ENCODE peak calls at places on chromosomes 7 and 10, in eight cellular contexts. E is fibroblast of lung, M is astrocyte, D is GM23338, X is neural progenitor cell, J is H1, P is hepatocyte, H is GM23248. Q is an unnamed sample.

GRCh38 chr10:117075064-117075463 is 63.0 kb downstream of the VAX1 start:
- DNase-seq in E (peak), M (peak), D (no peak), X (no peak), J (no peak), P (peak), H (peak), Q (no peak)

GRCh38 chr7:74655324-74655723 is 2.2 kb upstream of the GTF2I start:
- DNase-seq in E (no peak), M (no peak), D (no peak), X (no peak), J (no peak), P (no peak), H (no peak), Q (no peak)

GRCh38 chr7:127844165-127844564 is 187.1 kb downstream of the LRRC4 start:
- DNase-seq in E (no peak), M (no peak), D (no peak), X (no peak), J (no peak), P (no peak), H (no peak), Q (no peak)

GRCh38 chr10:6091630-6092029 is 2.8 kb downstream of the RBM17 start:
- DNase-seq in E (peak), M (no peak), D (no peak), X (peak), J (no peak), P (no peak), H (peak), Q (peak)

GRCh38 chr7:7821517-7821916 is 103.1 kb upstream of the RPA3 start:
- DNase-seq in E (no peak), M (no peak), D (peak), X (peak), J (no peak), P (no peak), H (no peak), Q (no peak)

GRCh38 chr7:877312-878232 is 1.2 kb downstream of the GET4 start:
- DNase-seq in E (no peak), M (no peak), D (peak), X (peak), J (no peak), P (peak), H (peak), Q (no peak)

GRCh38 chr7:24834150-24834798 is 77.0 kb upstream of the GSDME start:
- DNase-seq in E (no peak), M (no peak), D (peak), X (no peak), J (no peak), P (no peak), H (no peak), Q (no peak)

GRCh38 chr7:151207315-151207714 is 3.0 kb downstream of the H2BK1 start:
- DNase-seq in E (no peak), M (no peak), D (no peak), X (no peak), J (no peak), P (no peak), H (no peak), Q (no peak)

GRCh38 chr7:159148430-159149395 is 4.0 kb upstream of the VIPR2 start:
- DNase-seq in E (no peak), M (no peak), D (no peak), X (no peak), J (no peak), P (no peak), H (no peak), Q (no peak)

GRCh38 chr7:39693812-39694211 is 70.4 kb downstream of the RALA start:
- DNase-seq in E (no peak), M (no peak), D (no peak), X (no peak), J (no peak), P (no peak), H (peak), Q (no peak)

GRCh38 chr10:4488924-4489323 is 337.1 kb upstream of the AKR1E2 start:
- DNase-seq in E (no peak), M (no peak), D (no peak), X (no peak), J (no peak), P (no peak), H (no peak), Q (no peak)

GRCh38 chr10:5373891-5374611 is 9.3 kb downstream of the UCN3 start:
- DNase-seq in E (no peak), M (no peak), D (no peak), X (no peak), J (no peak), P (no peak), H (no peak), Q (no peak)

GRCh38 chr7:85205754-85206153 is 18.9 kb upstream of the SEMA3D start:
- DNase-seq in E (no peak), M (no peak), D (no peak), X (no peak), J (no peak), P (no peak), H (no peak), Q (peak)

GRCh38 chr10:101385866-101386658 is 32.1 kb downstream of the BTRC start:
- DNase-seq in E (no peak), M (no peak), D (no peak), X (no peak), J (no peak), P (no peak), H (no peak), Q (no peak)

GRCh38 chr7:7246223-7246622 is 63.9 kb downstream of the C1GALT1 start:
- DNase-seq in E (no peak), M (no peak), D (no peak), X (no peak), J (no peak), P (no peak), H (no peak), Q (no peak)

GRCh38 chr7:98923512-98923911 is 45.2 kb downstream of the TRRAP start:
- DNase-seq in E (no peak), M (no peak), D (no peak), X (no peak), J (no peak), P (no peak), H (no peak), Q (no peak)

GRCh38 chr7:98930464-98930863 is 52.1 kb downstream of the TRRAP start:
- DNase-seq in E (no peak), M (no peak), D (no peak), X (no peak), J (no peak), P (no peak), H (no peak), Q (no peak)

GRCh38 chr7:98922392-98923107 is 44.2 kb downstream of the TRRAP start:
- DNase-seq in E (peak), M (peak), D (no peak), X (no peak), J (no peak), P (peak), H (peak), Q (no peak)

GRCh38 chr7:98930921-98931320 is 52.6 kb downstream of the TRRAP start:
- DNase-seq in E (peak), M (no peak), D (no peak), X (no peak), J (no peak), P (no peak), H (peak), Q (peak)

DNA sequence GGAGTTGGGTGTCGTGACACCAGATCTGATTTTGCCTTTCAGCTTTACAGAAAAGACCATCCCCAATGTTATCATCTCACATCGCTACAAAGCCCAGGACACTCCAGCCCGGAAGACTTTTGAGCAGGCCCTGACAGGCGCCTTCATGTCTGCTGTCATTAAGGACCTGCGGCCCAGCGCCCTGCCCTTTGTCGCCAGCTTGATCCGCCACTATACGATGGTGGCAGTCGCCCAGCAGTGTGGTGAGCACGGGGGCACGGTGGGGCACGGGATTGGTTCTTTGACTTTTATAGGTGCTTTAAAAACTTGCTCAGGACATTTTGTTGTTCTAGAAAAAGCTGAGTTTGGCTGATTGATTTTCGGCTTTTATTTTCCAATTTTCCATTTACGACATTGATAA is 48.8 kb downstream of the TRRAP start:
- DNase-seq in E (no peak), M (no peak), D (no peak), X (no peak), J (no peak), P (no peak), H (no peak), Q (no peak)
- TF ChIP-seq EZH2 in E (no peak), M (no peak), D (no peak), X (no peak), J (no peak), P (no peak), H (no peak), Q (no peak)

DNA sequence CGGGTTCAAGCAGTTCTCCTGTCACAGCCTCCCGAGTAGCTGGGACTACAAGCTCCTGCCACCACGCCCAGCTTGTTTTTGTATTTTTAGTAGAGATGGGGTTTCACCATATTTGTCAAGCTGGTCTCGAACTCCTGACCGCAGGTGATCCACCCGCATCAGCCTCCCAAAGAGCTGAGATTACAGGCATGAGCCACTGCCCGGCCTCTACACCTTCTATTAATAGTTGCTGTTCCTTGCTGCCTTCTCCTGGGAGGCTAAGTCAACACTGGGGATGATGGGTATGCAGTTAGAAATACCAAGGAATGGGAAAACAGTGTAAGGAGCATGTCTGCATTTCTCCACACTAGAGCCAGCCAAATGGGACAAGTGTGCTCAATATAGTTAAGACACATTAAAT is 97.3 kb upstream of the PDLIM1 start:
- DNase-seq in E (no peak), M (no peak), D (no peak), X (no peak), J (no peak), P (no peak), H (no peak), Q (no peak)
- H3K4me2 ChIP-seq in E (no peak), M (no peak), D (no peak), X (no peak), J (no peak), P (no peak), H (no peak), Q (no peak)

GRCh38 chr10:7666253-7667023 is at the start of gene ITIH5:
- DNase-seq in E (no peak), M (no peak), D (peak), X (peak), J (no peak), P (peak), H (peak), Q (no peak)
- TF ChIP-seq EZH2 in E (peak), M (peak), D (no peak), X (peak), J (peak), P (peak), H (peak), Q (peak)

DNA sequence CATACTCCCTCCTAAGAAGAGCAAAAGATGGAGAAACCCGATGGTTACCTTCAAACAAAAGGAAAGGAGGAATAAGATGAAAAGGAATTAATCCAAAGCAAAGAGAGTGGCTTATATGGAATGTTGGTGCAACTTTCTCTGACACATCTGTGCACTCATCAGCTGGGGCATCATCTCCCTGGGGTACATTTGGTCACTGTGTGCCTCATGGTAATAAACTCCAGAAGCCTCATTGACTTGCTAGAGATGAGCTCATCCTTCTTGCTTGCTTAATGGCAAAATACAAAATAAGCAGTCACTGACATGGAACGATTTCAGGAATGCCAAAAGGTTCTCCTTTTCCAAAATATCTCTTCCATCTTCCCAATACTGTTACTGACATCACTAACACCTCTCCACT is 22.5 kb downstream of the CAV1 start:
- DNase-seq in E (peak), M (no peak), D (no peak), X (no peak), J (no peak), P (no peak), H (peak), Q (no peak)
- H3K4me2 ChIP-seq in E (no peak), M (no peak), D (no peak), X (no peak), J (no peak), P (no peak), H (peak), Q (no peak)

GRCh38 chr10:132310701-132311337 is 3.1 kb upstream of the STK32C start:
- DNase-seq in E (no peak), M (no peak), D (no peak), X (no peak), J (no peak), P (no peak), H (no peak), Q (no peak)

GRCh38 chr10:132313865-132314264 is 6.1 kb upstream of the STK32C start:
- DNase-seq in E (no peak), M (no peak), D (no peak), X (no peak), J (no peak), P (no peak), H (no peak), Q (no peak)

GRCh38 chr10:132313305-132313704 is 5.6 kb upstream of the STK32C start:
- DNase-seq in E (no peak), M (no peak), D (no peak), X (no peak), J (no peak), P (no peak), H (no peak), Q (no peak)

GRCh38 chr10:132311338-132311939 is 3.7 kb upstream of the STK32C start:
- DNase-seq in E (no peak), M (no peak), D (peak), X (peak), J (no peak), P (peak), H (no peak), Q (no peak)

DNA sequence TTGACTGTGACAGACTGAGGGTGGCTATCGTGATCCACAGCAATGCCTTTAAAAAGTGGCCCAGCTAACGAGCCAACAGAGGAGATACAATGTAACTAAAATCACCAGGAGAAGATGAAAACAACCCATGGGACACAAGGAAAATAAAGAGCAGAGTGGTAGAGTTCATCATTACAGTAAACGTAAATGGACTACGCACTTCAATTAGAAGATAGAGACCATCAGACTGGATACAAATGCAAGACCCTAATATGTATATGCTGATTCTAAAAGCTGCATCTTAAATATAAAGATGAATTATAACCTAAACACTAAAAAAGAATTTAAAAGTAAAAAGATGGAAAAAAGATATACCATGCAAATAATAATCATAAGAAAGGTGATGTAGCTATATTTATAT is 6.6 kb upstream of the STK32C start:
- DNase-seq in E (no peak), M (no peak), D (no peak), X (no peak), J (no peak), P (no peak), H (no peak), Q (no peak)
- TF ChIP-seq EZH2 in E (no peak), M (no peak), D (no peak), X (no peak), J (no peak), P (no peak), H (no peak), Q (no peak)

GRCh38 chr7:147096629-147097028 is 980.0 kb downstream of the CNTNAP2 start:
- DNase-seq in E (no peak), M (no peak), D (no peak), X (no peak), J (no peak), P (no peak), H (no peak), Q (no peak)
- H3K4me2 ChIP-seq in E (no peak), M (no peak), D (no peak), X (no peak), J (no peak), P (no peak), H (no peak), Q (no peak)